ENCODE peak calls at places on chromosomes 3 and 15, in nine cellular contexts. T is tibial artery; V is neuronal stem cell; X is CD8-positive, alpha-beta memory T cell; A is tibial nerve; B is fibroblast of lung; U is right lobe of liver; N is adrenal gland; K is DND-41. S is an unnamed sample.
A peak's percentile ranks its signal among the peaks of the same experiment; 100 is the strongest.

GRCh38 chr15:81411056-81411455 is 37.0 kb upstream of the TMC3 start:
- DNase-seq in V (no peak), A (no peak), B (no peak), T (no peak), N (no peak), U (no peak), X (no peak), K (no peak), S (no peak)

GRCh38 chr3:196007744-196008143 is 74.1 kb downstream of the TFRC start:
- DNase-seq in T (no peak), K (no peak), B (no peak), N (no peak), U (no peak), A (no peak), V (no peak), X (no peak), S (no peak)

GRCh38 chr3:183586477-183586876 is 31.0 kb upstream of the KLHL6 start:
- DNase-seq in K (no peak), A (no peak), N (no peak), U (no peak), X (no peak), V (no peak), B (no peak), T (no peak), S (no peak)

GRCh38 chr3:11552289-11553264 is 91.1 kb downstream of the VGLL4 start:
- DNase-seq in K (no peak), T (peak; percentile 71), B (no peak), X (no peak), U (no peak), N (no peak), V (no peak), A (no peak), S (no peak)

GRCh38 chr15:48415036-48415886 is 84.0 kb downstream of the DUT start:
- DNase-seq in X (no peak), V (no peak), T (no peak), A (no peak), N (no peak), U (no peak), K (no peak), B (peak; percentile 64), S (no peak)

GRCh38 chr3:138082992-138083386 is 32.4 kb downstream of the DZIP1L start:
- DNase-seq in B (peak; percentile 61), N (no peak), K (no peak), V (no peak), A (no peak), T (no peak), X (no peak), U (no peak), S (no peak)

GRCh38 chr3:72151465-72152238 is 366.7 kb upstream of the PROK2 start:
- DNase-seq in N (no peak), T (no peak), A (no peak), V (no peak), X (no peak), B (no peak), K (no peak), U (no peak), S (no peak)

GRCh38 chr3:195763843-195764825 is 43.4 kb downstream of the MUC20 start:
- DNase-seq in K (no peak), X (no peak), U (peak; percentile 39), N (no peak), V (no peak), B (no peak), T (peak; percentile 37), A (no peak), S (no peak)

GRCh38 chr3:111368061-111368460 is 173.9 kb upstream of the CD96 start:
- DNase-seq in X (no peak), T (no peak), N (no peak), U (no peak), B (no peak), K (no peak), A (no peak), V (no peak), S (no peak)

GRCh38 chr15:75891895-75892294 is 11.8 kb upstream of the FBXO22 start:
- DNase-seq in N (no peak), A (no peak), T (no peak), K (no peak), B (peak; percentile 92), X (no peak), U (no peak), V (no peak), S (no peak)

GRCh38 chr15:64095795-64096485 is at the start of gene SNX1:
- DNase-seq in N (peak; percentile 95), A (peak; percentile 92), T (peak; percentile 97), B (peak; percentile 93), X (peak; percentile 95), U (peak; percentile 96), V (peak; percentile 87), K (peak; percentile 95), S (peak; percentile 93)

GRCh38 chr15:99437315-99438221 is 128.2 kb upstream of the MEF2A start:
- DNase-seq in V (no peak), T (peak; percentile 66), U (no peak), N (no peak), A (no peak), X (no peak), K (no peak), B (no peak), S (no peak)

DNA sequence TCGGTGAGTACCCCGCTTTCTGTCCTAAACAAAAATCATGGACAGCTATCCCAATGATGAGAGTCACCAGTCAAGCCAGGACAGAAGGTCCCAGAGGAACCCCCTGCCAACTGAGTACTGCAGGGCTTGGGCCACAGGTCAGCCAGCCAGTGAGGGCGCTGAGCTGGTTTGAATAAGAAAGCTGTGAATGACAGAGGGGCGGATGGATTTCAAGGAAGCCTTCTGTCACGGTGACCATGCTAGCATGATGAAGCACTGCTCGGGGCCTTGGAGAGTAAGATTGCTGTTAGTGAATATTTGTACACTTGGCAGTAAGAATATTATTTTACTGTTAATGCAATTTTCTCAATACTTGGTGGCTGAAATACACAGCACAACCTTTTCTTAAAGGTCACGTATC is 734.0 kb upstream of the NR2F2 start:
- DNase-seq in B (no peak), N (no peak), T (no peak), V (peak; percentile 35), A (no peak), U (no peak), K (no peak), X (no peak), S (no peak)
- H3K27ac ChIP-seq in B (no peak overlapping the region), N (no peak overlapping the region), T (no peak overlapping the region), V (no peak overlapping the region), A (peak overlapping the region; percentile 54), U (no peak overlapping the region), K (no peak overlapping the region), X (no peak overlapping the region), S (no peak overlapping the region)

GRCh38 chr15:36090276-36090946 is 489.0 kb upstream of the CDIN1 start:
- DNase-seq in N (no peak), V (no peak), X (no peak), B (no peak), T (no peak), A (no peak), U (no peak), K (no peak), S (no peak)
- H3K27ac ChIP-seq in N (no peak overlapping the region), V (no peak overlapping the region), X (no peak overlapping the region), B (no peak overlapping the region), T (no peak overlapping the region), A (no peak overlapping the region), U (no peak overlapping the region), K (no peak overlapping the region), S (no peak overlapping the region)

DNA sequence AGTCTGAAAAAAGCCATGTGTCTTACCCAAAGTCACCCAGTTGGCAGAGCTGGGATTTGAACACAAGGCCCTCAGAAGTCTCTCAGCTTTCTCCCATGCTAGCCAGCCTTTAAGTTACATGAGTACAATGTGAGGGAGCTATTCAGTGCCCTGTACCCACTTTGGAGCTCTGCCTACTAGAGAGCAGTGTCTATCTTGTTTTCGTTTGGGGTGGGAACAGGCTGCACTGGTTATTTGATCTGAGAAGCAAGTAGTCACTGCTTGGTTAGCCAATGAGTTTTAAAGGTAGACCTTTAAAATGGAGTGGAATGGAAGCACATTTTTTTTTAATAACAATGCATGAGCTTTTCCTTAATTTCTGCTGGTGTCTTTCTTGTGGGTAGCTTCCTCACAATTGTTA is 231.1 kb upstream of the BHLHE40 start:
- DNase-seq in X (no peak), K (no peak), T (no peak), N (no peak), V (no peak), B (no peak), A (no peak), U (no peak), S (no peak)
- H3K27ac ChIP-seq in X (no peak overlapping the region), K (no peak overlapping the region), T (no peak overlapping the region), N (no peak overlapping the region), V (no peak overlapping the region), B (no peak overlapping the region), A (no peak overlapping the region), U (no peak overlapping the region), S (no peak overlapping the region)

GRCh38 chr3:117846238-117846637 is 1136.7 kb downstream of the TUSC7 start:
- DNase-seq in U (no peak), A (no peak), K (no peak), T (no peak), V (no peak), B (no peak), N (no peak), X (no peak), S (no peak)
- H3K27ac ChIP-seq in U (no peak overlapping the region), A (no peak overlapping the region), K (no peak overlapping the region), T (no peak overlapping the region), V (no peak overlapping the region), B (no peak overlapping the region), N (no peak overlapping the region), X (no peak overlapping the region), S (no peak overlapping the region)

DNA sequence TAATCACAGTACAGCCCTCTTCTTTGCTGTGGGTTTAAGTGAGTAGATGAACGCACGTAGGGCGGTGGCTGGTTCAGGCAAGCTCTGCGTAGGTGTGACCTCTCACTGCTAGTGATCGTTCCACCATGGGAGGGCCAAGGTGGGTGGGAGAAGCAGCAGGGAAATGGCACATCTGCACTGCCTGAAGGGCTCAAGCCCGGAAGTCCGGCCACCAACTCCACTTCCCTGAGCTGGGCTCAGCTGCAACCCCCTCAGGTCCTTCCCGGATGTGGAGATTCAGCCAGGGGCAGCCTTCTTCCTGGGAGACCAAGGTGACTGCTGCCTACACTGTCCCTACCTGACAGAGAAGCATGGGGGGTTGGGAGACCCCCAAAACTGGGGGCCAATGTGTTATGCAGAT is 102.8 kb downstream of the ADCY5 start:
- DNase-seq in V (no peak), A (no peak), X (no peak), K (no peak), N (no peak), T (peak; percentile 62), U (no peak), B (no peak), S (no peak)
- H3K27ac ChIP-seq in V (no peak overlapping the region), A (no peak overlapping the region), X (no peak overlapping the region), K (no peak overlapping the region), N (no peak overlapping the region), T (peak overlapping the region; percentile 62), U (no peak overlapping the region), B (no peak overlapping the region), S (no peak overlapping the region)

GRCh38 chr15:63066302-63066701 is 23.8 kb downstream of the TPM1 start:
- DNase-seq in X (no peak), U (no peak), K (no peak), N (no peak), T (no peak), B (peak; percentile 6), V (no peak), A (no peak), S (no peak)
- H3K27ac ChIP-seq in X (no peak overlapping the region), U (no peak overlapping the region), K (no peak overlapping the region), N (no peak overlapping the region), T (peak overlapping the region; percentile 23), B (no peak overlapping the region), V (no peak overlapping the region), A (no peak overlapping the region), S (no peak overlapping the region)

S was measured in CD4-positive, alpha-beta memory T cell.